ENCODE peak calls at places on chromosomes 12 and 14, in six cellular contexts. D is HL-60, M is HCT116, Q is GM23338, J is K562, A is SK-N-SH. E is an unnamed sample.

GRCh38 chr14:94665121-94665520 is 52.9 kb downstream of the SERPINA3 start:
- DNase-seq in D (no peak), M (no peak), Q (no peak), J (no peak), A (no peak), E (no peak)

GRCh38 chr12:13436696-13437391 is 240.3 kb downstream of the EMP1 start:
- DNase-seq in D (no peak), M (no peak), Q (no peak), J (peak; percentile 62), A (peak; percentile 20), E (no peak)

GRCh38 chr12:68450947-68451260 is 118.7 kb upstream of the MDM1 start:
- DNase-seq in D (no peak), M (no peak), Q (no peak), J (no peak), A (no peak), E (no peak)

GRCh38 chr12:70719672-70720420 is 82.6 kb upstream of the PTPRB start:
- DNase-seq in D (peak; percentile 3), M (no peak), Q (peak; percentile 75), J (peak; percentile 37), A (peak; percentile 48), E (peak; percentile 20)

GRCh38 chr12:96219700-96220206 is 25.6 kb downstream of the ELK3 start:
- DNase-seq in D (no peak), M (peak; percentile 90), Q (no peak), J (no peak), A (peak; percentile 37), E (no peak)

GRCh38 chr12:5586201-5586600 is 154.3 kb downstream of the NTF3 start:
- DNase-seq in D (no peak), M (no peak), Q (no peak), J (peak; percentile 9), A (no peak), E (no peak)

GRCh38 chr12:116122639-116123038 is 154.9 kb downstream of the MED13L start:
- DNase-seq in D (no peak), M (no peak), Q (no peak), J (no peak), A (no peak), E (no peak)

GRCh38 chr14:52618602-52619001 is 66.0 kb downstream of the GPR137C start:
- DNase-seq in D (no peak), M (no peak), Q (no peak), J (no peak), A (no peak), E (no peak)

GRCh38 chr12:96343347-96343954 is 56.8 kb downstream of the CDK17 start:
- DNase-seq in D (peak; percentile 39), M (no peak), Q (no peak), J (no peak), A (no peak), E (no peak)

GRCh38 chr12:2768224-2768961 is 26.4 kb upstream of the FKBP4 start:
- DNase-seq in D (no peak), M (no peak), Q (no peak), J (no peak), A (no peak), E (no peak)

GRCh38 chr14:93035585-93035916 is 80.2 kb downstream of the ITPK1 start:
- DNase-seq in D (no peak), M (no peak), Q (no peak), J (no peak), A (no peak), E (no peak)

GRCh38 chr12:12939888-12940287 is 12.1 kb downstream of the GPRC5D start:
- DNase-seq in D (no peak), M (no peak), Q (no peak), J (no peak), A (no peak), E (no peak)

GRCh38 chr12:38906482-38907170 is 1.2 kb upstream of the CPNE8 start:
- DNase-seq in D (peak; percentile 64), M (peak; percentile 74), Q (peak; percentile 94), J (peak; percentile 71), A (peak; percentile 91), E (peak; percentile 69)

GRCh38 chr12:38907171-38907923 is 2.0 kb upstream of the CPNE8 start:
- DNase-seq in D (no peak), M (no peak), Q (no peak), J (no peak), A (no peak), E (no peak)

GRCh38 chr12:38915783-38916182 is 10.4 kb upstream of the CPNE8 start:
- DNase-seq in D (no peak), M (no peak), Q (no peak), J (no peak), A (peak; percentile 61), E (no peak)

GRCh38 chr12:38912116-38912515 is 6.7 kb upstream of the CPNE8 start:
- DNase-seq in D (no peak), M (no peak), Q (no peak), J (no peak), A (no peak), E (no peak)

GRCh38 chr12:38911611-38912010 is 6.2 kb upstream of the CPNE8 start:
- DNase-seq in D (no peak), M (no peak), Q (peak; percentile 33), J (no peak), A (no peak), E (no peak)
- TF ChIP-seq CTCF in D (no peak), M (peak; percentile 17), Q (peak; percentile 52), J (no peak), A (no peak), E (peak; percentile 9)

GRCh38 chr12:101328917-101329316 is 49.0 kb downstream of the UTP20 start:
- DNase-seq in D (no peak), M (no peak), Q (no peak), J (no peak), A (no peak), E (no peak)
- TF ChIP-seq REST in D (no peak), M (no peak), Q (no peak), J (no peak), A (no peak), E (no peak)

GRCh38 chr12:121293603-121294002 is 2.9 kb downstream of the CAMKK2 start:
- DNase-seq in D (peak; percentile 32), M (no peak), Q (no peak), J (no peak), A (no peak), E (no peak)
- H3K27ac ChIP-seq in D (peak overlapping the region; percentile 94), M (no peak overlapping the region), Q (no peak overlapping the region), J (no peak overlapping the region), A (no peak overlapping the region), E (no peak overlapping the region)

DNA sequence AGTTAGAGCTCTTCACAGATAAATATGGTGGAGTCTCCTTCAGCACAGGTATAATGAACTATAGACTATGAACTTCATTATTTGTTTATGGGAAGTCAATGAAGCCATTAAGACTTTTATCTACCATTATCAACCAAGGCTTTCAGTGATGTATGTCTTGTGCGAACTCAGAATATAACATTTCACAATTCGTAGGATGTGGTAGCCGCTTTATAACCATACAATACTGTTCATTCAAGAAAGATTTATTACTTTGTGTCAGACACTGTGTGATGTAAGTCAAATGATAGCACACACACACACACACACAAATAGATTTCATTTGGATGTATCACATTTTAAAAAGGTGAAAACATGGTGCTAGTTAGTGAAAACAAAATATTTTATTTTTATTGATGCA is 24.7 kb upstream of the ETNK1 start:
- DNase-seq in D (no peak), M (no peak), Q (no peak), J (no peak), A (no peak), E (no peak)
- TF ChIP-seq CTCF in D (no peak), M (no peak), Q (no peak), J (no peak), A (no peak), E (no peak)

DNA sequence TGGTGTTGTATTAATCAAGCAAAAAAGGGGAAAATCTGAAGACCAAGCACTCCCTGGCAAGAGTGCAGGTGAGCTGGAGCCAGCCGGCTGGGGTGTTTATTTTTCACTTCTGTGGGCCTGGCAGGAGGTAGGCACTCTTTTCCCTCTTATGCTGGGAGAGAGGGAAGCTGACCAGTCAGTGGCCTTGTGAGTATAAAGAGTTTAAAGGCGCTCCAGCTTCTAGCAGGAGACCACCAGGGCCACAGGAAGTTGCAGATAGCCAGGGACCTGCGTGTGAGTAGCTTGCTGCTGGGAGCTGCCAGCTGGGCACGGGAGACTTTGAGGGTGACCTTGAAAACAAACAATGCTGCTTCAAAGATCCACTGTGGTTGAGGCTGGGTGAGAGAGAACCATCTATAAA is 217.4 kb upstream of the PWP1 start:
- DNase-seq in D (no peak), M (no peak), Q (peak; percentile 27), J (no peak), A (no peak), E (no peak)
- TF ChIP-seq REST in D (no peak), M (no peak), Q (no peak), J (no peak), A (no peak), E (no peak)

GRCh38 chr14:104932676-104933631 is 8.3 kb downstream of the PLD4 start:
- DNase-seq in D (peak; percentile 77), M (peak; percentile 38), Q (peak; percentile 87), J (peak; percentile 85), A (peak; percentile 97), E (peak; percentile 15)

GRCh38 chr14:104934380-104934733 is 9.7 kb downstream of the PLD4 start:
- DNase-seq in D (no peak), M (no peak), Q (no peak), J (no peak), A (no peak), E (no peak)

GRCh38 chr14:104931771-104932675 is 7.3 kb downstream of the PLD4 start:
- DNase-seq in D (no peak), M (no peak), Q (peak; percentile 57), J (peak; percentile 2), A (no peak), E (no peak)

GRCh38 chr14:104935026-104935650 is 10.5 kb downstream of the PLD4 start:
- DNase-seq in D (no peak), M (no peak), Q (no peak), J (no peak), A (no peak), E (peak; percentile 22)

DNA sequence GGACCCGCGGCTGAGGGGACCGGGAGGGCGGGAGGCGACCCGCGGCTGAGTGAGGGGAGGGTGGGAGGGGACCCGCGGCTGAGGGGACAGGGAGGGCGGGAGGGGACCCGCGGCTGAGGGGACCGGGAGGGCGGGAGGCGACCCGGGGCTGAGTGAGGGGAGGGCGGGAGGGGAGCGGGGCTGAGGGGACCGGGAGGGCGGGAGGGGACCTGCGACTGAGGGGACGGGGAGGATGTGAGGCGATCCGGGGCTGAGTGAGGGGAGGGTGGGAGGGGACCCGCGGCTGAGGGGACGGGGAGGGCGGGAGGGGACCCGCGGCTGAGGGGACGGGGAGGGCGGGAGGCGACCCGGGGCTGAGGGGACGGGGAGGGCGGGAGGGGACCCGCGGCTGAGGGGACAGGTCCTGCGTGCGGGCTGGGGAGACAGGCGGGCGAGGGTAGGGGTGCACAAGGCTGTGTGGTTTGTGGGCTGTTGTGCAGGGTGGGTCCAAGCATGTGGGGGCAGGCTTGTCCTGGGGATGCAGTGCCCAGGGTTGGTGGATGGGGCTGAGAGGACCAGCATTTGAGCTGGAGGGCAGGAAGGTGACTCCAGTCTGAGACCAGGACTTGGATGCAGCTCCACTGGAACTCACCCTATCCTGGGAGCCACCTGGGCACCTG is 9.2 kb downstream of the PLD4 start:
- DNase-seq in D (no peak), M (no peak), Q (peak; percentile 38), J (no peak), A (peak; percentile 71), E (no peak)
- H3K27ac ChIP-seq in D (no peak overlapping the region), M (no peak overlapping the region), Q (no peak overlapping the region), J (no peak overlapping the region), A (no peak overlapping the region), E (no peak overlapping the region)